ENCODE peak calls at places on chromosome 3, in ten cellular contexts. One of them, this sample, is unnamed.
A peak's percentile ranks its signal among the peaks of the same experiment; 100 is the strongest.

GRCh38 chr3:75237041-75237775 is 426.9 kb upstream of the FRG2C start:
- DNase-seq in left ventricle myocardium inferior: no peak
- DNase-seq in HCT116: no peak
- DNase-seq in MM.1S: no peak
- DNase-seq in kidney: no peak
- DNase-seq in transverse colon: no peak
- DNase-seq in mucosa of descending colon: no peak
- DNase-seq in CD8-positive, alpha-beta memory T cell: no peak
- DNase-seq in cardiac fibroblast: no peak
- DNase-seq in upper lobe of right lung: no peak
- DNase-seq in this sample: no peak

GRCh38 chr3:46881819-46882376 is 4.4 kb downstream of the PTH1R start:
- DNase-seq in left ventricle myocardium inferior: peak; percentile 46
- DNase-seq in HCT116: no peak
- DNase-seq in MM.1S: no peak
- DNase-seq in kidney: no peak
- DNase-seq in transverse colon: peak; percentile 19
- DNase-seq in mucosa of descending colon: no peak
- DNase-seq in CD8-positive, alpha-beta memory T cell: no peak
- DNase-seq in cardiac fibroblast: no peak
- DNase-seq in upper lobe of right lung: no peak
- DNase-seq in this sample: no peak

GRCh38 chr3:172846706-172847105 is 96.2 kb downstream of the ECT2 start:
- DNase-seq in left ventricle myocardium inferior: no peak
- DNase-seq in HCT116: no peak
- DNase-seq in MM.1S: no peak
- DNase-seq in kidney: no peak
- DNase-seq in transverse colon: no peak
- DNase-seq in mucosa of descending colon: no peak
- DNase-seq in CD8-positive, alpha-beta memory T cell: no peak
- DNase-seq in cardiac fibroblast: peak; percentile 48
- DNase-seq in upper lobe of right lung: no peak
- DNase-seq in this sample: no peak

GRCh38 chr3:45528429-45528828 is 66.1 kb upstream of the LIMD1 start:
- DNase-seq in left ventricle myocardium inferior: no peak
- DNase-seq in HCT116: no peak
- DNase-seq in MM.1S: no peak
- DNase-seq in kidney: no peak
- DNase-seq in transverse colon: no peak
- DNase-seq in mucosa of descending colon: no peak
- DNase-seq in CD8-positive, alpha-beta memory T cell: no peak
- DNase-seq in cardiac fibroblast: peak; percentile 60
- DNase-seq in upper lobe of right lung: no peak
- DNase-seq in this sample: no peak

GRCh38 chr3:196063049-196063448 is 18.8 kb downstream of the TFRC start:
- DNase-seq in left ventricle myocardium inferior: no peak
- DNase-seq in HCT116: no peak
- DNase-seq in MM.1S: no peak
- DNase-seq in kidney: no peak
- DNase-seq in transverse colon: no peak
- DNase-seq in mucosa of descending colon: no peak
- DNase-seq in CD8-positive, alpha-beta memory T cell: no peak
- DNase-seq in cardiac fibroblast: peak; percentile 51
- DNase-seq in upper lobe of right lung: no peak
- DNase-seq in this sample: no peak

GRCh38 chr3:197490098-197490497 is 65.7 kb downstream of the BDH1 start:
- DNase-seq in left ventricle myocardium inferior: no peak
- DNase-seq in HCT116: no peak
- DNase-seq in MM.1S: no peak
- DNase-seq in kidney: no peak
- DNase-seq in transverse colon: no peak
- DNase-seq in mucosa of descending colon: no peak
- DNase-seq in CD8-positive, alpha-beta memory T cell: no peak
- DNase-seq in cardiac fibroblast: peak; percentile 77
- DNase-seq in upper lobe of right lung: no peak
- DNase-seq in this sample: no peak

GRCh38 chr3:71536376-71536965 is 47.1 kb downstream of the FOXP1 start:
- DNase-seq in left ventricle myocardium inferior: no peak
- DNase-seq in HCT116: no peak
- DNase-seq in MM.1S: no peak
- DNase-seq in kidney: no peak
- DNase-seq in transverse colon: no peak
- DNase-seq in mucosa of descending colon: no peak
- DNase-seq in CD8-positive, alpha-beta memory T cell: no peak
- DNase-seq in cardiac fibroblast: peak; percentile 71
- DNase-seq in upper lobe of right lung: no peak
- DNase-seq in this sample: no peak

GRCh38 chr3:43862992-43863805 is 172.5 kb downstream of the ABHD5 start:
- DNase-seq in left ventricle myocardium inferior: no peak
- DNase-seq in HCT116: no peak
- DNase-seq in MM.1S: no peak
- DNase-seq in kidney: no peak
- DNase-seq in transverse colon: no peak
- DNase-seq in mucosa of descending colon: no peak
- DNase-seq in CD8-positive, alpha-beta memory T cell: no peak
- DNase-seq in cardiac fibroblast: no peak
- DNase-seq in upper lobe of right lung: no peak
- DNase-seq in this sample: no peak

GRCh38 chr3:13480340-13481318 is 523 bp downstream of the HDAC11 start:
- DNase-seq in left ventricle myocardium inferior: no peak
- DNase-seq in HCT116: no peak
- DNase-seq in MM.1S: no peak
- DNase-seq in kidney: peak; percentile 85
- DNase-seq in transverse colon: peak; percentile 50
- DNase-seq in mucosa of descending colon: peak; percentile 71
- DNase-seq in CD8-positive, alpha-beta memory T cell: no peak
- DNase-seq in cardiac fibroblast: no peak
- DNase-seq in upper lobe of right lung: peak; percentile 63
- DNase-seq in this sample: no peak

DNA sequence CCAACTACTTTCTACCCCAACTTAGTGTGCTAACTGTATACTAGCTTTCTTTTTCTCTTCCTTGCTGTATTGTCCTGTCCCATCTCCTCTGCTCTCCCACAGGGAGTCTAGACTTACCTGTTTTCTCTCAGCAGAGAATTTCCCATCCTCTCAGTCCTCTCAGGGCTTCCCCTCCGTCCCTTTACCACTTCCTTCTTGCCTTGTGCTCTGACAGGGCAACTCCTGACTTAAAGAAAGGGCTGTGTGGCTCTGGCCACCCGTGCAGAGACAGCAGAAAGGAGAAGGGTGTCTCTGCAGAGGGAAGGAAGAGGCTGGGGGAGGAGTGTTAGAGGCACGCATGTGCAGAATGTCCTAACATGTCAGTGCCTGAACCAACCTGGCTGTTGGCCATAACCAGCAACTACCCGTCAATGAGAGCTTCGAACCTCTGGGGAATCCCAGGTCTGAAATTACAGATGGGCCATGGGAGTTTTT is at the start of gene GCSAM:
- DNase-seq in left ventricle myocardium inferior: peak; percentile 35
- DNase-seq in HCT116: no peak
- DNase-seq in MM.1S: peak; percentile 88
- DNase-seq in kidney: no peak
- DNase-seq in transverse colon: peak; percentile 58
- DNase-seq in mucosa of descending colon: no peak
- DNase-seq in CD8-positive, alpha-beta memory T cell: peak; percentile 61
- DNase-seq in cardiac fibroblast: peak; percentile 14
- DNase-seq in upper lobe of right lung: no peak
- DNase-seq in this sample: no peak
- H3K4me3 ChIP-seq in left ventricle myocardium inferior: no peak within 1 kb of the TSS
- H3K4me3 ChIP-seq in HCT116: no peak within 1 kb of the TSS
- H3K4me3 ChIP-seq in MM.1S: peak within 1 kb of the TSS; percentile 68
- H3K4me3 ChIP-seq in kidney: no peak within 1 kb of the TSS
- H3K4me3 ChIP-seq in transverse colon: no peak within 1 kb of the TSS
- H3K4me3 ChIP-seq in mucosa of descending colon: no peak within 1 kb of the TSS
- H3K4me3 ChIP-seq in CD8-positive, alpha-beta memory T cell: peak within 1 kb of the TSS; percentile 78
- H3K4me3 ChIP-seq in cardiac fibroblast: no peak within 1 kb of the TSS
- H3K4me3 ChIP-seq in upper lobe of right lung: no peak within 1 kb of the TSS
- H3K4me3 ChIP-seq in this sample: no peak within 1 kb of the TSS

GRCh38 chr3:28240440-28240839 is 979 bp upstream of the CMC1 start:
- DNase-seq in left ventricle myocardium inferior: no peak
- DNase-seq in HCT116: no peak
- DNase-seq in MM.1S: no peak
- DNase-seq in kidney: peak; percentile 30
- DNase-seq in transverse colon: no peak
- DNase-seq in mucosa of descending colon: peak; percentile 27
- DNase-seq in CD8-positive, alpha-beta memory T cell: no peak
- DNase-seq in cardiac fibroblast: no peak
- DNase-seq in upper lobe of right lung: no peak
- DNase-seq in this sample: no peak
- H3K4me3 ChIP-seq in left ventricle myocardium inferior: peak overlapping the region; percentile 98
- H3K4me3 ChIP-seq in HCT116: peak overlapping the region; percentile 70
- H3K4me3 ChIP-seq in MM.1S: no peak overlapping the region
- H3K4me3 ChIP-seq in kidney: peak overlapping the region; percentile 83
- H3K4me3 ChIP-seq in transverse colon: no peak overlapping the region
- H3K4me3 ChIP-seq in mucosa of descending colon: no peak overlapping the region
- H3K4me3 ChIP-seq in CD8-positive, alpha-beta memory T cell: peak overlapping the region; percentile 78
- H3K4me3 ChIP-seq in cardiac fibroblast: no peak overlapping the region
- H3K4me3 ChIP-seq in upper lobe of right lung: peak overlapping the region; percentile 91
- H3K4me3 ChIP-seq in this sample: peak overlapping the region; percentile 92

GRCh38 chr3:152268501-152269422 is at the start of gene MBNL1:
- DNase-seq in left ventricle myocardium inferior: peak; percentile 83
- DNase-seq in HCT116: peak; percentile 70
- DNase-seq in MM.1S: peak; percentile 91
- DNase-seq in kidney: peak; percentile 95
- DNase-seq in transverse colon: peak; percentile 89
- DNase-seq in mucosa of descending colon: peak; percentile 88
- DNase-seq in CD8-positive, alpha-beta memory T cell: peak; percentile 83
- DNase-seq in cardiac fibroblast: peak; percentile 80
- DNase-seq in upper lobe of right lung: peak; percentile 91
- DNase-seq in this sample: peak; percentile 40

GRCh38 chr3:152267831-152268500 is 763 bp upstream of the MBNL1 start:
- DNase-seq in left ventricle myocardium inferior: no peak
- DNase-seq in HCT116: no peak
- DNase-seq in MM.1S: no peak
- DNase-seq in kidney: no peak
- DNase-seq in transverse colon: no peak
- DNase-seq in mucosa of descending colon: no peak
- DNase-seq in CD8-positive, alpha-beta memory T cell: no peak
- DNase-seq in cardiac fibroblast: no peak
- DNase-seq in upper lobe of right lung: no peak
- DNase-seq in this sample: no peak

GRCh38 chr3:152269423-152270144 is 855 bp downstream of the MBNL1 start:
- DNase-seq in left ventricle myocardium inferior: no peak
- DNase-seq in HCT116: no peak
- DNase-seq in MM.1S: peak; percentile 62
- DNase-seq in kidney: peak; percentile 35
- DNase-seq in transverse colon: peak; percentile 73
- DNase-seq in mucosa of descending colon: peak; percentile 50
- DNase-seq in CD8-positive, alpha-beta memory T cell: peak; percentile 82
- DNase-seq in cardiac fibroblast: peak; percentile 91
- DNase-seq in upper lobe of right lung: no peak
- DNase-seq in this sample: peak; percentile 82

GRCh38 chr3:152264378-152264777 is 4.4 kb upstream of the MBNL1 start:
- DNase-seq in left ventricle myocardium inferior: no peak
- DNase-seq in HCT116: no peak
- DNase-seq in MM.1S: no peak
- DNase-seq in kidney: no peak
- DNase-seq in transverse colon: no peak
- DNase-seq in mucosa of descending colon: no peak
- DNase-seq in CD8-positive, alpha-beta memory T cell: no peak
- DNase-seq in cardiac fibroblast: no peak
- DNase-seq in upper lobe of right lung: no peak
- DNase-seq in this sample: no peak

DNA sequence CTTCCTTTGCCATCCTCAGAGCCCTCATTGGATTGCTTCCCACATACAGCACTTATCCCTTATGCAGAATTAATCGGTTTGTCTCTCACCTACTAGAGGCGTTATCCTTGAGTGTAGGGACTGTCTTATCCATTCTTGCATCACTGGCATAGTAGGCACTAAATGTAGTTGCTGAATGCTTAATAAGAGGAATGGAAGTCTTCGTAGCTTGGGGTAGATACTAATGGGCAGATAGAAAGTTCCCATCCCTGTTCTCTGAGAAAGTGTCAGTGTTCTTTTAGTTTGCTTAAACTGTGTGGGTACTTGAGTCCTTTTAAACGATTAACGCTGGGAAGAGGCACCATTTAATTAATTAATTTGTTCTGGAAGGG is 1.4 kb upstream of the MBNL1 start:
- DNase-seq in left ventricle myocardium inferior: no peak
- DNase-seq in HCT116: no peak
- DNase-seq in MM.1S: no peak
- DNase-seq in kidney: no peak
- DNase-seq in transverse colon: no peak
- DNase-seq in mucosa of descending colon: no peak
- DNase-seq in CD8-positive, alpha-beta memory T cell: no peak
- DNase-seq in cardiac fibroblast: no peak
- DNase-seq in upper lobe of right lung: no peak
- DNase-seq in this sample: no peak
- H3K4me3 ChIP-seq in left ventricle myocardium inferior: peak overlapping the region; percentile 90
- H3K4me3 ChIP-seq in HCT116: peak overlapping the region; percentile 88
- H3K4me3 ChIP-seq in MM.1S: peak overlapping the region; percentile 96
- H3K4me3 ChIP-seq in kidney: no peak overlapping the region
- H3K4me3 ChIP-seq in transverse colon: no peak overlapping the region
- H3K4me3 ChIP-seq in mucosa of descending colon: no peak overlapping the region
- H3K4me3 ChIP-seq in CD8-positive, alpha-beta memory T cell: peak overlapping the region; percentile 97
- H3K4me3 ChIP-seq in cardiac fibroblast: no peak overlapping the region
- H3K4me3 ChIP-seq in upper lobe of right lung: peak overlapping the region; percentile 89
- H3K4me3 ChIP-seq in this sample: no peak overlapping the region

DNA sequence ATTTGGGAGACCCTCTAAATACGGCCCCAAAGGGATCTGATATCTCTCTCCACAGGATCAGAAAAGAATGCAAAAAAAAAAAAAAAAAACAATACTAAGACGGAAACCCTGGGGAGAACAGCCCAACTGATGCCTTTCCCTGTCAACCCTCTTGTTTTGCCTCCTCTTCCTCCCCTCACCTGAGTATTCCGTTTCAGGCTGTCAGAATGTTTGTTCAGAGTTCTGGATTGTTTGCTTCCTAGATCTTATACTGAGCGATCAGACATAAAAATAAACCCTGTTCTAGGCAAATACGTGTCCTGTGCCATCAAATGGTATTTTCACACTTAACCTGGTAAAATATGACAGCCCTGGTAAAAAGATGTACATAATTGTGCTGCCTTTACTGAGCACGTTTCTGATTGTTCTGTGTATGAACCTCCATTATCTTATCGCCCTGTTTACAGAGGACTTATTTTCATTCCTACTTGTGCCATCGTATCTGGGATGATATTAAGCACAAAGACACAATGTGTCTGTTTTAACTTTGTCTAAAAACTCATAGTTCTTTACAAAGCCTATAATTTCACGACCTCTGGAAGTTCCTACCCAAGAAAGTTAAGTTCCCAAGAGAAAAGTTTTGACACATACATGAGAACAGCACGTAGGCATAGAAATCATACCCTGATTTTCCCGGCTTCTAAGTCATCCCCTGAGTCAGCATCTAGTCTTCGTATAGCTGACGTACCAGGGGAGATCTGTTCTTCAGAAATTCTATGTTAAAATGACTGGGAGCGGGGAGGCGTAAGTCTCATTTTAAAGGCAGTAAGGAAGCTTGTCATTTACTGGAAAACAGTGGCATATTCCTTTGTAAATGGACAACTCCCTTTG is 856 bp downstream of the ZBTB38 start:
- DNase-seq in left ventricle myocardium inferior: no peak
- DNase-seq in HCT116: no peak
- DNase-seq in MM.1S: peak; percentile 5
- DNase-seq in kidney: no peak
- DNase-seq in transverse colon: no peak
- DNase-seq in mucosa of descending colon: no peak
- DNase-seq in CD8-positive, alpha-beta memory T cell: no peak
- DNase-seq in cardiac fibroblast: peak; percentile 95
- DNase-seq in upper lobe of right lung: no peak
- DNase-seq in this sample: peak; percentile 96
- H3K4me3 ChIP-seq in left ventricle myocardium inferior: peak overlapping the region; percentile 59
- H3K4me3 ChIP-seq in HCT116: peak overlapping the region; percentile 45
- H3K4me3 ChIP-seq in MM.1S: no peak overlapping the region
- H3K4me3 ChIP-seq in kidney: peak overlapping the region; percentile 33
- H3K4me3 ChIP-seq in transverse colon: no peak overlapping the region
- H3K4me3 ChIP-seq in mucosa of descending colon: no peak overlapping the region
- H3K4me3 ChIP-seq in CD8-positive, alpha-beta memory T cell: no peak overlapping the region
- H3K4me3 ChIP-seq in cardiac fibroblast: peak overlapping the region; percentile 64
- H3K4me3 ChIP-seq in upper lobe of right lung: peak overlapping the region; percentile 42
- H3K4me3 ChIP-seq in this sample: peak overlapping the region; percentile 33